ENCODE peak calls at places on chromosomes 4 and X, in five cellular contexts. P, Q, V, Y and F are unnamed samples.

GRCh38 chr4:80062527-80062926 is 10.5 kb downstream of the ANTXR2 start:
- DNase-seq in P (no peak), Q (no peak), V (peak), Y (no peak), F (no peak)

GRCh38 chrX:120769576-120770341 is 105.9 kb downstream of the CT47B1 start:
- DNase-seq in P (no peak), Q (peak), V (peak), Y (no peak), F (peak)

GRCh38 chr4:103099691-103100392 is at the start of gene BDH2:
- DNase-seq in P (peak), Q (peak), V (peak), Y (peak), F (peak)

GRCh38 chrX:5042563-5042962 is 1186.1 kb downstream of the NLGN4X start:
- DNase-seq in P (no peak), Q (no peak), V (no peak), Y (no peak), F (no peak)

GRCh38 chr4:19850909-19851308 is 400.8 kb upstream of the SLIT2 start:
- DNase-seq in P (no peak), Q (peak), V (peak), Y (no peak), F (peak)

GRCh38 chr4:40719008-40719623 is 30.6 kb upstream of the NSUN7 start:
- DNase-seq in P (no peak), Q (peak), V (peak), Y (no peak), F (peak)

GRCh38 chrX:64842492-64842891 is 133.8 kb downstream of the ZC4H2 start:
- DNase-seq in P (no peak), Q (no peak), V (no peak), Y (no peak), F (no peak)

GRCh38 chr4:169399976-169400767 is 129.4 kb upstream of the SH3RF1 start:
- DNase-seq in P (no peak), Q (no peak), V (peak), Y (no peak), F (no peak)

GRCh38 chr4:26141916-26142638 is 178.7 kb upstream of the RBPJ start:
- DNase-seq in P (no peak), Q (peak), V (peak), Y (peak), F (no peak)

GRCh38 chrX:38304010-38304409 is 23.3 kb downstream of the RPGR start:
- DNase-seq in P (no peak), Q (peak), V (peak), Y (no peak), F (peak)

GRCh38 chr4:99507349-99507748 is 3.5 kb upstream of the C4orf17 start:
- DNase-seq in P (no peak), Q (no peak), V (no peak), Y (no peak), F (no peak)

GRCh38 chr4:115575851-115576250 is 462.4 kb upstream of the NDST4 start:
- DNase-seq in P (no peak), Q (no peak), V (no peak), Y (no peak), F (no peak)

GRCh38 chr4:27790911-27791310 is 930.3 kb downstream of the STIM2 start:
- DNase-seq in P (no peak), Q (peak), V (peak), Y (no peak), F (no peak)

GRCh38 chr4:126839066-126839465 is 793.7 kb upstream of the INTU start:
- DNase-seq in P (no peak), Q (peak), V (peak), Y (no peak), F (no peak)